ENCODE peak calls at places on chromosomes 4 and X, in four cellular contexts. V is mammary epithelial cell, Z is astrocyte of the cerebellum, W is lung. U is an unnamed sample.

GRCh38 chrX:145178268-145178667 is 69.0 kb upstream of the SPANXN1 start:
- DNase-seq in W (no peak), Z (no peak), V (no peak), U (no peak)

GRCh38 chrX:40651620-40652223 is 4.4 kb upstream of the CXorf38 start:
- DNase-seq in V (peak), Z (peak), W (peak), U (peak)

GRCh38 chrX:154019061-154019621 is 561 bp downstream of the IRAK1 start:
- DNase-seq in W (no peak), V (no peak), Z (no peak), U (no peak)

GRCh38 chr4:8642651-8643321 is 50.2 kb downstream of the CPZ start:
- DNase-seq in Z (no peak), V (no peak), W (no peak), U (peak)

GRCh38 chrX:36856849-36857248 is 151.3 kb upstream of the FAM47C start:
- DNase-seq in Z (no peak), W (no peak), V (no peak), U (no peak)

GRCh38 chr4:37549003-37549402 is 137.2 kb downstream of the RELL1 start:
- DNase-seq in W (no peak), V (peak), Z (peak), U (no peak)

GRCh38 chrX:40090050-40090804 is 7.5 kb downstream of the BCOR start:
- DNase-seq in W (no peak), Z (no peak), V (no peak), U (no peak)

GRCh38 chr4:5810770-5811430 is 82.0 kb downstream of the CRMP1 start:
- DNase-seq in W (no peak), V (no peak), Z (no peak), U (no peak)

GRCh38 chrX:107574054-107574683 is 54.1 kb upstream of the PRPS1 start:
- DNase-seq in V (peak), W (no peak), Z (no peak), U (no peak)

GRCh38 chrX:30992381-30992904 is 79.4 kb downstream of the FTHL17 start:
- DNase-seq in W (no peak), V (peak), Z (no peak), U (no peak)

GRCh38 chr4:1009647-1010521 is 1.5 kb upstream of the FGFRL1 start:
- DNase-seq in Z (no peak), V (peak), W (peak), U (peak)
- TF ChIP-seq CTCF in Z (peak), V (no peak), W (no peak), U (peak)

DNA sequence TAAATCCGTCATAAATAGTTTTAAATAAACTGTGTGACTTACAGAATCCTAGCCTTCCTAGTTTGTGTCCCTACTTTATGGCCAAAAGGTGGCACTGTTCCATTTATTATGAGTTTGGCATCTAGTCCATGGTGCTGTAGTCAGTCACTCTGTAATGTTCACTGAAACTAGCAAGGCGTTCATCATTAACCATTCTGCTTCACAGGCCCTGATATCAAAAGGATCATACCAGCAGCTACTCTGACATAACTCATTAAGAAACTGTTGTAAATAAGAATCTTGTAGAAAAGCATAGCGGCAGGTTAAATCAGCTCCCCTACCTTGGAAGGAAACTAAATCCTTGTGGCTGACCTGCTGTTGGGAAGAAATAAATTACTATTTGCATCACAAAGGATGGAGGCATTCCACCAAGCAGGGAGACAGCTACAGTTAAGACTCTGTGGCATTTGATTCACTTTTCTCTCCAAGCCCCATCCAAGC is 919.6 kb upstream of the DIAPH2 start:
- DNase-seq in W (peak), V (peak), Z (peak), U (no peak)
- TF ChIP-seq CTCF in W (no peak), V (peak), Z (peak), U (no peak)

GRCh38 chrX:25226151-25226550 is 210.4 kb upstream of the ARX start:
- DNase-seq in Z (no peak), V (no peak), W (no peak), U (no peak)
- TF ChIP-seq CTCF in Z (no peak), V (no peak), W (no peak), U (no peak)

GRCh38 chrX:43655151-43655676 is 885 bp upstream of the MAOA start:
- DNase-seq in Z (no peak), V (peak), W (peak), U (no peak)

GRCh38 chrX:43655961-43656494 is at the start of gene MAOA:
- DNase-seq in W (peak), Z (no peak), V (no peak), U (no peak)

DNA sequence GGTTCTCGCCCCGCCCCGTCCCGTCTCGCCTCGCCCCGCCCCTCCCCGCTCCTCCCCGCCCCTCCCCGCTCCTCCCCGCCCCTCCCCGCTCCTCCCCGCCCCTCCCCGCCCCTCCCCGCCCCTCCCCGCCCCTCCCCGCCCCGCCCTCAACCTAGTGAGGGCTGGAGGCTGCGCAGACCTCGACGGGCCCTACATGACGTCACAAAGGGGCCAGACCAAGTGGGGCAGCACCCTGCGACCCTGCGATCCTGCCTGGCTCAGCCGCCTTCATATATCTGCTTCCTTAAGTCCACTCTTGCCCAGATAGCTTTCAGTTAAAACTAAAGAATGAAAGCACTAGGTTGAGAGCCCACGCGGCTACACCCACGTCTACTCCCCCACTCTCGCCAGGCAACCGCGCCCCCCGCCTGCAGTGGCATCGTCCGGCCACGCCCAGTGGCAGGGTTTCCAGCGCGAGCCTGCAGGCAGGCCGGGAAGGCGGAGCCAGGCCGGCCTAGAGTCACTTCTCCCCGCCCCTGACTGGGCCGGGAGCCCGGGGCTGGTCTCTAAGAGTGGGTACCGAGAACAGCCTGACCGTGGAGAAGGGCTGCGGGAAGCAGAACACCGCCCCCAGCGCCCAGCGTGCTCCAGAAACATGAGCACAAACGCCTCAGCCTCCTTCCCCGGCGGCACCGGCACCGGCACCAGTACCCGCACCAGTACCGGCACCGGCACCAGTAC is 1.5 kb upstream of the MAOA start:
- DNase-seq in Z (peak), W (peak), V (peak), U (peak)
- TF ChIP-seq CTCF in Z (peak), W (no peak), V (no peak), U (peak)

DNA sequence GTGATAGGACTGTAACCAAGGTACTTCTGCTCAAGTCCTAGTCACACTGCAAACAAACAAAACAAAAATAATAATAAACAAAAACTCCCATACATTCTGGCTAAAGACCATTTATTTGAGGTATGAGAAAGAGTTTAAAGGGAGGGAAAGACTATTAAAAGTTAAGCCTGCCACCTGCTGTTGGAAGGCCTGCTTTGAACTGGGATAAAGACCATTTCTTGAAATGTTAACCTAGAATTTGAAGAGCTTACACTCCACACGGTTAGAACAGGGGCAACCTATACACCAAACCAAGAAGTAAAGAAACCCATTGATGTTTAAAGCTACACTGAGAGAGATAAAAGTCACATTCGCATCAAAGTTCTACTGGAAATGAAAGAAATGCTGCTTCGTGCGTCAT is 548.7 kb upstream of the DIPK2B start:
- DNase-seq in Z (no peak), W (no peak), V (no peak), U (no peak)
- TF ChIP-seq CTCF in Z (peak), W (peak), V (peak), U (no peak)

DNA sequence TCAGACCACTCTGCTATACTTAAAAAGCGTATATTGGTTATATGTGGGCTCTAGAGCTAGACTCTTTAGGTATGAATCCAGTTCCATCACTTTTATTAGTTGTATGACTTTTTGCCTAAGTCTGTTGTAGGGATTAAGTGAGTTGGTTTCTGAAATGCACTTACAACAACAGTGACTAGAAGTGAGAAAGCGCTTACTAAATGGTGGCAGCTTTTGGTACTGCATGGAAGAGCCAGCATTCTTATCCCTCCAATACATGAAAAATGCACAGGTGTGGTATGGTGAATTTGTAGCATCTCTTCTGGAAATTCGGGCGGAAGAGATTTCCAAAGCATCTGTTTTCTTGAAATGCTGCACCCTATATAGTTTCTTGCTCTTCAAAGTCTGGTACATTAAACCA is 117.1 kb downstream of the SPANXA1 start:
- DNase-seq in W (no peak), V (no peak), Z (no peak), U (no peak)
- TF ChIP-seq CTCF in W (no peak), V (peak), Z (no peak), U (no peak)

GRCh38 chr4:10074767-10075105 is 41.9 kb downstream of the WDR1 start:
- DNase-seq in V (peak), Z (peak), W (no peak), U (no peak)
- TF ChIP-seq CTCF in V (peak), Z (peak), W (no peak), U (peak)

GRCh38 chr4:2412885-2413716 is 5.3 kb downstream of the ZFYVE28 start:
- DNase-seq in Z (peak), W (peak), V (peak), U (peak)
- TF ChIP-seq CTCF in Z (peak), W (peak), V (peak), U (peak)